ENCODE peak calls at places on chromosomes 13 and 19, in eight cellular contexts. F is CD4-positive, alpha-beta T cell; Y is naive thymus-derived CD8-positive, alpha-beta T cell; E is kidney tubule cell; R is erythroblast; Q is cerebellar cortex; A is HTR-8/SVneo; N is brain microvascular endothelial cell. H is an unnamed sample.

GRCh38 chr13:84096221-84096620 is 213.9 kb upstream of the SLITRK1 start:
- DNase-seq in F (no peak), E (no peak), A (no peak), N (peak; percentile 1), R (no peak), Y (no peak), Q (no peak), H (no peak)

GRCh38 chr13:27583645-27584044 is 36.7 kb downstream of the LNX2 start:
- DNase-seq in A (no peak), Y (no peak), Q (no peak), N (peak; percentile 39), R (no peak), E (peak; percentile 8), F (no peak), H (no peak)

GRCh38 chr19:43524922-43525835 is 1.8 kb downstream of the ETHE1 start:
- DNase-seq in N (no peak), A (peak; percentile 75), R (no peak), Q (peak; percentile 51), F (no peak), E (peak; percentile 72), Y (no peak), H (peak; percentile 70)

GRCh38 chr13:75308222-75308621 is 173.7 kb downstream of the TBC1D4 start:
- DNase-seq in N (no peak), Q (no peak), F (no peak), Y (no peak), A (no peak), E (no peak), R (no peak), H (no peak)

GRCh38 chr13:98978280-98978679 is 416 bp upstream of the DOCK9 start:
- DNase-seq in E (peak; percentile 96), N (peak; percentile 84), Q (peak; percentile 32), Y (no peak), A (peak; percentile 41), R (no peak), F (no peak), H (peak; percentile 69)

GRCh38 chr13:33582121-33582520 is 235.8 kb upstream of the RFC3 start:
- DNase-seq in Y (no peak), R (no peak), N (no peak), F (no peak), A (no peak), Q (no peak), E (no peak), H (no peak)

GRCh38 chr19:36032251-36033104 is at the start of gene CLIP3:
- DNase-seq in E (peak; percentile 25), Q (peak; percentile 79), A (peak; percentile 96), R (peak; percentile 28), Y (peak; percentile 37), F (peak; percentile 38), N (peak; percentile 44), H (peak; percentile 23)

GRCh38 chr19:48965033-48965805 is at the start of gene FTL:
- DNase-seq in Q (peak; percentile 98), A (peak; percentile 96), R (peak; percentile 97), E (peak; percentile 96), F (peak; percentile 88), Y (peak; percentile 82), N (peak; percentile 96), H (peak; percentile 92)

GRCh38 chr19:33286899-33287298 is 15.4 kb downstream of the CEBPA start:
- DNase-seq in A (no peak), R (no peak), Q (no peak), Y (no peak), N (no peak), E (no peak), F (no peak), H (no peak)

GRCh38 chr19:6376512-6377193 is 920 bp upstream of the PSPN start:
- DNase-seq in E (no peak), N (no peak), A (no peak), R (no peak), F (no peak), Y (no peak), Q (no peak), H (no peak)

GRCh38 chr19:14138576-14139265 is 2.3 kb upstream of the ASF1B start:
- DNase-seq in Q (no peak), E (peak; percentile 22), F (no peak), Y (no peak), R (no peak), N (peak; percentile 46), A (no peak), H (peak; percentile 24)

GRCh38 chr19:46784262-46785053 is 3.9 kb downstream of the SLC1A5 start:
- DNase-seq in R (peak; percentile 94), A (peak; percentile 82), N (peak; percentile 78), Y (no peak), E (peak; percentile 92), F (no peak), Q (peak; percentile 67), H (peak; percentile 70)

GRCh38 chr19:4713384-4713951 is 10.2 kb downstream of the DPP9 start:
- DNase-seq in N (peak; percentile 96), F (no peak), Y (no peak), Q (peak; percentile 81), R (no peak), A (peak; percentile 91), E (peak; percentile 93), H (peak; percentile 98)

GRCh38 chr13:32210081-32210480 is 105.1 kb downstream of the ZAR1L start:
- DNase-seq in F (no peak), R (no peak), N (no peak), A (no peak), Q (no peak), Y (no peak), E (no peak), H (peak; percentile 74)

GRCh38 chr19:43574424-43575155 is 737 bp downstream of the XRCC1 start:
- DNase-seq in E (peak; percentile 94), F (no peak), N (peak; percentile 22), R (peak; percentile 38), Y (no peak), Q (no peak), A (no peak), H (no peak)

GRCh38 chr19:39275578-39275977 is 7.4 kb downstream of the IFNL2 start:
- DNase-seq in A (no peak), R (no peak), N (no peak), Y (no peak), Q (no peak), E (no peak), F (no peak), H (no peak)

GRCh38 chr19:53908933-53909415 is at the start of gene CACNG7:
- DNase-seq in Q (peak; percentile 68), N (no peak), R (no peak), Y (no peak), E (no peak), F (no peak), A (no peak), H (no peak)

GRCh38 chr13:59449750-59450149 is 714.0 kb downstream of the DIAPH3 start:
- DNase-seq in F (no peak), Q (no peak), R (no peak), E (no peak), Y (no peak), A (no peak), N (no peak), H (no peak)

GRCh38 chr13:27450921-27451461 is 627 bp upstream of the MTIF3 start:
- DNase-seq in N (peak; percentile 12), Q (peak; percentile 65), F (peak; percentile 26), A (peak; percentile 13), E (peak; percentile 94), Y (no peak), R (peak; percentile 60), H (peak; percentile 71)

GRCh38 chr19:29590278-29590677 is 15.8 kb upstream of the POP4 start:
- DNase-seq in A (no peak), Q (no peak), Y (no peak), E (no peak), F (no peak), N (no peak), R (no peak), H (no peak)

GRCh38 chr19:55838251-55838650 is 1.9 kb downstream of the NLRP4 start:
- DNase-seq in N (no peak), F (no peak), A (no peak), E (no peak), Q (no peak), R (no peak), Y (no peak), H (no peak)

H was measured in trophoblast cell.